ENCODE peak calls at places on chromosome 17, in ten cellular contexts. W, C, B, Q, E, K, J, Z, M and Y are unnamed samples.
A peak's percentile ranks its signal among the peaks of the same experiment; 100 is the strongest.

GRCh38 chr17:81371910-81372760 is 23.1 kb upstream of the BAHCC1 start:
- DNase-seq in W (no peak), C (peak; percentile 65), B (no peak), Q (peak; percentile 31), E (peak; percentile 20), K (no peak), J (peak; percentile 68), Z (no peak), M (no peak), Y (peak; percentile 50)

GRCh38 chr17:82388223-82388921 is 16.8 kb downstream of the UTS2R start:
- DNase-seq in W (no peak), C (no peak), B (no peak), Q (no peak), E (no peak), K (no peak), J (peak; percentile 23), Z (no peak), M (no peak), Y (no peak)

GRCh38 chr17:2406903-2407790 is 6.3 kb upstream of the MNT start:
- DNase-seq in W (peak; percentile 92), C (peak; percentile 87), B (no peak), Q (peak; percentile 84), E (no peak), K (no peak), J (peak; percentile 98), Z (peak; percentile 95), M (peak; percentile 72), Y (peak; percentile 85)

GRCh38 chr17:82686366-82687324 is 11.9 kb downstream of the RAB40B start:
- DNase-seq in W (no peak), C (no peak), B (no peak), Q (no peak), E (no peak), K (no peak), J (no peak), Z (no peak), M (no peak), Y (no peak)

GRCh38 chr17:33697557-33697956 is 404.5 kb upstream of the ASIC2 start:
- DNase-seq in W (no peak), C (no peak), B (no peak), Q (no peak), E (no peak), K (no peak), J (no peak), Z (no peak), M (no peak), Y (no peak)

GRCh38 chr17:80844418-80844990 is 147.1 kb upstream of the CHMP6 start:
- DNase-seq in W (no peak), C (no peak), B (no peak), Q (no peak), E (no peak), K (no peak), J (no peak), Z (peak; percentile 37), M (no peak), Y (no peak)

GRCh38 chr17:38727661-38728220 is 2.4 kb upstream of the CISD3 start:
- DNase-seq in W (no peak), C (no peak), B (peak; percentile 84), Q (no peak), E (no peak), K (no peak), J (peak; percentile 40), Z (no peak), M (no peak), Y (no peak)

GRCh38 chr17:72556944-72557826 is 436.4 kb downstream of the SOX9 start:
- DNase-seq in W (peak; percentile 67), C (peak; percentile 68), B (peak; percentile 51), Q (peak; percentile 22), E (peak; percentile 72), K (peak; percentile 87), J (peak; percentile 80), Z (no peak), M (no peak), Y (peak; percentile 56)

GRCh38 chr17:7029659-7030058 is 6.2 kb upstream of the SLC16A13 start:
- DNase-seq in W (no peak), C (no peak), B (peak; percentile 54), Q (peak; percentile 92), E (no peak), K (no peak), J (no peak), Z (no peak), M (no peak), Y (no peak)

GRCh38 chr17:1714488-1714979 is 4.4 kb upstream of the TLCD2 start:
- DNase-seq in W (peak; percentile 99), C (peak; percentile 99), B (peak; percentile 31), Q (peak; percentile 96), E (peak; percentile 92), K (peak; percentile 70), J (peak; percentile 100), Z (peak; percentile 99), M (peak; percentile 89), Y (no peak)

GRCh38 chr17:2689411-2690164 is 22.0 kb downstream of the CLUH start:
- DNase-seq in W (peak; percentile 59), C (no peak), B (no peak), Q (no peak), E (no peak), K (peak; percentile 7), J (no peak), Z (no peak), M (no peak), Y (no peak)

GRCh38 chr17:2929881-2930533 is 133.4 kb downstream of the OR1D5 start:
- DNase-seq in W (no peak), C (peak; percentile 36), B (peak; percentile 7), Q (peak; percentile 17), E (peak; percentile 67), K (peak; percentile 74), J (peak; percentile 65), Z (no peak), M (no peak), Y (peak; percentile 11)

GRCh38 chr17:41530062-41531048 is 2.2 kb upstream of the KRT19 start:
- DNase-seq in W (no peak), C (peak; percentile 87), B (no peak), Q (peak; percentile 90), E (no peak), K (peak; percentile 34), J (peak; percentile 90), Z (no peak), M (peak; percentile 83), Y (peak; percentile 97)

GRCh38 chr17:58385359-58385899 is 31.9 kb downstream of the RNF43 start:
- DNase-seq in W (no peak), C (no peak), B (no peak), Q (no peak), E (no peak), K (no peak), J (no peak), Z (no peak), M (no peak), Y (no peak)

GRCh38 chr17:3886776-3887175 is 6.1 kb downstream of the CAMKK1 start:
- DNase-seq in W (no peak), C (no peak), B (no peak), Q (no peak), E (no peak), K (no peak), J (no peak), Z (no peak), M (no peak), Y (no peak)

GRCh38 chr17:65022751-65023421 is 33.7 kb downstream of the GNA13 start:
- DNase-seq in W (no peak), C (peak; percentile 28), B (no peak), Q (peak; percentile 40), E (no peak), K (peak; percentile 19), J (peak; percentile 69), Z (no peak), M (peak; percentile 53), Y (peak; percentile 45)

GRCh38 chr17:21689604-21690003 is 2.7 kb upstream of the KCNJ18 start:
- DNase-seq in W (peak; percentile 83), C (peak; percentile 85), B (no peak), Q (peak; percentile 34), E (no peak), K (no peak), J (peak; percentile 99), Z (peak; percentile 89), M (no peak), Y (peak; percentile 93)

GRCh38 chr17:45787044-45787443 is 2.9 kb downstream of the CRHR1 start:
- DNase-seq in W (no peak), C (no peak), B (no peak), Q (no peak), E (no peak), K (no peak), J (no peak), Z (no peak), M (no peak), Y (no peak)

GRCh38 chr17:6303664-6304063 is 131.3 kb downstream of the AIPL1 start:
- DNase-seq in W (no peak), C (peak; percentile 5), B (peak; percentile 1), Q (peak; percentile 53), E (no peak), K (peak; percentile 55), J (peak; percentile 37), Z (no peak), M (no peak), Y (peak; percentile 8)

GRCh38 chr17:43983515-43984411 is 20.7 kb upstream of the NAGS start:
- DNase-seq in W (no peak), C (no peak), B (peak; percentile 23), Q (no peak), E (no peak), K (peak; percentile 47), J (peak; percentile 42), Z (no peak), M (no peak), Y (no peak)

GRCh38 chr17:205817-206216 is 24.4 kb upstream of the DOC2B start:
- DNase-seq in W (no peak), C (no peak), B (no peak), Q (no peak), E (no peak), K (no peak), J (no peak), Z (no peak), M (no peak), Y (no peak)

GRCh38 chr17:7341842-7342241 is 5.5 kb downstream of the ACAP1 start:
- DNase-seq in W (no peak), C (no peak), B (no peak), Q (no peak), E (no peak), K (no peak), J (no peak), Z (no peak), M (no peak), Y (no peak)

GRCh38 chr17:40318835-40319332 is 9.9 kb downstream of the RARA start:
- DNase-seq in W (no peak), C (no peak), B (no peak), Q (peak; percentile 44), E (no peak), K (no peak), J (peak; percentile 53), Z (peak; percentile 68), M (no peak), Y (no peak)

GRCh38 chr17:78828470-78829185 is 12.0 kb downstream of the USP36 start:
- DNase-seq in W (no peak), C (peak; percentile 40), B (no peak), Q (peak; percentile 35), E (no peak), K (peak; percentile 47), J (peak; percentile 88), Z (no peak), M (no peak), Y (peak; percentile 32)

GRCh38 chr17:57570740-57571344 is 174.3 kb downstream of the CCDC182 start:
- DNase-seq in W (no peak), C (no peak), B (no peak), Q (no peak), E (peak; percentile 39), K (no peak), J (no peak), Z (no peak), M (no peak), Y (peak; percentile 24)

GRCh38 chr17:2029911-2030778 is at the start of gene DPH1:
- DNase-seq in W (peak; percentile 92), C (peak; percentile 91), B (peak; percentile 87), Q (peak; percentile 88), E (peak; percentile 94), K (peak; percentile 91), J (peak; percentile 98), Z (peak; percentile 92), M (no peak), Y (peak; percentile 86)

GRCh38 chr17:68319420-68320162 is 28.3 kb downstream of the ARSG start:
- DNase-seq in W (no peak), C (no peak), B (no peak), Q (no peak), E (no peak), K (no peak), J (no peak), Z (no peak), M (no peak), Y (no peak)

GRCh38 chr17:77531641-77532040 is 390.9 kb downstream of the SEC14L1 start:
- DNase-seq in W (no peak), C (no peak), B (no peak), Q (no peak), E (no peak), K (no peak), J (no peak), Z (peak; percentile 31), M (no peak), Y (no peak)